ENCODE peak calls at places on chromosomes 5 and 9, in ten cellular contexts. R is ecto neural progenitor cell; X is stimulated activated CD4-positive, alpha-beta T cell treated with anti-CD3 and anti-CD28 coated beads, Interleukin-15, amount 100 ng/mL, for 24 hours; F is SJSA1; B is uterus; A is KG1; J is glutamatergic neuron; T is T-helper 9 cell; M is lower lobe of right lung; Z is NCI-H1417. O is an unnamed sample.
A peak's percentile ranks its signal among the peaks of the same experiment; 100 is the strongest.

GRCh38 chr9:97237311-97237786 is 70.1 kb upstream of the CCDC180 start:
- DNase-seq in J (peak; percentile 31), X (no peak), R (peak; percentile 64), Z (no peak), T (no peak), M (no peak), F (no peak), B (no peak), A (no peak), O (no peak)

GRCh38 chr5:170278611-170279500 is 18.7 kb downstream of the LCP2 start:
- DNase-seq in Z (no peak), T (peak; percentile 73), A (peak; percentile 100), X (peak; percentile 90), R (no peak), B (no peak), F (no peak), M (peak; percentile 79), J (no peak), O (peak; percentile 83)

GRCh38 chr9:16619897-16620296 is 250.6 kb downstream of the BNC2 start:
- DNase-seq in F (no peak), X (no peak), R (no peak), B (no peak), T (no peak), J (no peak), Z (no peak), A (no peak), M (no peak), O (no peak)

GRCh38 chr9:91211414-91211813 is 150.3 kb downstream of the AUH start:
- DNase-seq in J (no peak), X (no peak), T (no peak), F (no peak), M (no peak), A (no peak), R (no peak), Z (no peak), B (no peak), O (no peak)

GRCh38 chr9:97128919-97129318 is 90.0 kb upstream of the CTSV start:
- DNase-seq in X (no peak), J (no peak), R (no peak), M (no peak), Z (no peak), A (no peak), F (no peak), B (no peak), T (no peak), O (no peak)

GRCh38 chr9:37675661-37676060 is 24.9 kb downstream of the FRMPD1 start:
- DNase-seq in A (no peak), T (no peak), J (no peak), M (no peak), R (no peak), X (no peak), Z (peak; percentile 61), F (no peak), B (no peak), O (no peak)

GRCh38 chr5:98769256-98770157 is 4.0 kb upstream of the RGMB start:
- DNase-seq in F (peak; percentile 89), A (no peak), J (peak; percentile 65), Z (peak; percentile 63), T (no peak), R (peak; percentile 86), B (peak; percentile 41), X (peak; percentile 30), M (peak; percentile 55), O (peak; percentile 13)

GRCh38 chr9:83362341-83362995 is 175.7 kb downstream of the FRMD3 start:
- DNase-seq in M (no peak), F (no peak), A (no peak), T (no peak), X (no peak), R (no peak), B (no peak), Z (no peak), J (no peak), O (no peak)

GRCh38 chr9:128254855-128255759 is 20.7 kb downstream of the GOLGA2 start:
- DNase-seq in R (peak; percentile 84), Z (peak; percentile 4), T (peak; percentile 50), F (peak; percentile 76), M (peak; percentile 75), J (peak; percentile 87), X (peak; percentile 71), A (no peak), B (peak; percentile 46), O (peak; percentile 33)

GRCh38 chr5:10724799-10725507 is 36.1 kb downstream of the DAP start:
- DNase-seq in M (no peak), F (peak; percentile 87), Z (no peak), T (no peak), R (no peak), A (no peak), J (peak; percentile 60), B (peak; percentile 52), X (no peak), O (no peak)

GRCh38 chr5:127572930-127573329 is 55.5 kb downstream of the PRRC1 start:
- DNase-seq in X (no peak), T (no peak), R (no peak), M (no peak), Z (no peak), B (no peak), J (no peak), F (no peak), A (no peak), O (no peak)

GRCh38 chr9:37923121-37923795 is 19.3 kb upstream of the SLC25A51 start:
- DNase-seq in F (no peak), A (no peak), M (no peak), J (no peak), B (no peak), X (no peak), R (no peak), Z (no peak), T (no peak), O (no peak)

GRCh38 chr5:125856949-125857348 is 566.3 kb upstream of the GRAMD2B start:
- DNase-seq in J (no peak), M (no peak), Z (no peak), R (no peak), X (no peak), A (no peak), T (no peak), F (no peak), B (no peak), O (no peak)

GRCh38 chr5:141135718-141136266 is 786 bp downstream of the PCDHB5 start:
- DNase-seq in T (no peak), X (no peak), M (no peak), B (no peak), R (no peak), A (no peak), F (no peak), Z (no peak), J (peak; percentile 39), O (no peak)

GRCh38 chr5:33238826-33239670 is 201.7 kb upstream of the TARS1 start:
- DNase-seq in A (no peak), Z (no peak), J (no peak), M (no peak), B (no peak), X (no peak), R (no peak), T (no peak), F (no peak), O (no peak)

GRCh38 chr5:127586371-127586770 is 62.5 kb upstream of the CTXN3 start:
- DNase-seq in F (no peak), A (no peak), R (no peak), J (no peak), M (no peak), T (no peak), B (no peak), Z (no peak), X (no peak), O (no peak)

GRCh38 chr5:74201334-74202081 is 439.0 kb downstream of the ENC1 start:
- DNase-seq in M (no peak), T (no peak), B (no peak), J (no peak), X (peak; percentile 30), A (peak; percentile 47), Z (peak; percentile 53), R (no peak), F (no peak), O (no peak)

GRCh38 chr5:95723632-95724369 is 7.3 kb upstream of the RHOBTB3 start:
- DNase-seq in M (no peak), Z (no peak), B (no peak), R (no peak), F (no peak), X (no peak), A (no peak), J (no peak), T (no peak), O (no peak)

GRCh38 chr9:20500101-20500500 is 122.2 kb downstream of the MLLT3 start:
- DNase-seq in R (no peak), X (no peak), J (no peak), T (no peak), B (no peak), Z (no peak), M (no peak), A (no peak), F (no peak), O (no peak)

GRCh38 chr9:127833555-127833954 is 20.9 kb downstream of the ENG start:
- DNase-seq in Z (no peak), A (no peak), X (no peak), M (no peak), T (no peak), B (no peak), J (no peak), F (no peak), R (no peak), O (no peak)

GRCh38 chr5:31364881-31365636 is 166.8 kb downstream of the DROSHA start:
- DNase-seq in X (no peak), B (no peak), R (no peak), A (no peak), F (no peak), M (no peak), T (no peak), Z (no peak), J (no peak), O (no peak)

GRCh38 chr9:99690573-99690972 is 131.1 kb upstream of the NR4A3 start:
- DNase-seq in B (no peak), F (no peak), Z (peak; percentile 45), X (no peak), M (no peak), T (no peak), J (peak; percentile 32), A (no peak), R (no peak), O (no peak)

GRCh38 chr5:131324311-131324710 is 60.5 kb downstream of the CDC42SE2 start:
- DNase-seq in F (no peak), J (no peak), T (no peak), M (no peak), Z (no peak), X (no peak), B (no peak), A (no peak), R (no peak), O (no peak)

GRCh38 chr5:129246088-129246487 is 151.5 kb downstream of the ISOC1 start:
- DNase-seq in Z (no peak), A (no peak), F (no peak), T (no peak), X (no peak), B (no peak), M (no peak), R (no peak), J (no peak), O (no peak)

GRCh38 chr9:134830126-134830525 is 50.5 kb upstream of the FCN2 start:
- DNase-seq in F (no peak), X (no peak), M (no peak), Z (no peak), J (no peak), T (no peak), A (no peak), B (no peak), R (no peak), O (no peak)

GRCh38 chr5:75050415-75050814 is 1.9 kb downstream of the GCNT4 start:
- DNase-seq in B (no peak), R (peak; percentile 62), X (peak; percentile 47), F (peak; percentile 67), Z (no peak), J (peak; percentile 62), M (no peak), T (no peak), A (no peak), O (no peak)

GRCh38 chr5:31901807-31902530 is 263.0 kb downstream of the PDZD2 start:
- DNase-seq in F (no peak), J (no peak), M (no peak), Z (no peak), X (no peak), T (no peak), B (no peak), A (no peak), R (no peak), O (no peak)

GRCh38 chr9:22040760-22041159 is 31.7 kb upstream of the CDKN2B start:
- DNase-seq in M (no peak), B (no peak), A (no peak), T (no peak), X (no peak), Z (no peak), J (no peak), F (no peak), R (no peak), O (no peak)

O was measured in stimulated activated naive CD4-positive, alpha-beta T cell treated with Interleukin-2 at 50 U/mL for 16 hours.